ENCODE peak calls at places on chromosomes 12 and 14, in eight cellular contexts. E, H, S, O, U, R, C and A are unnamed samples.

GRCh38 chr12:25034676-25035075 is 85.8 kb upstream of the BCAT1 start:
- DNase-seq in U (no peak), H (peak), R (no peak), E (no peak), O (no peak), C (no peak), S (no peak), A (no peak)

GRCh38 chr12:118359541-118359915 is 13.2 kb downstream of the TAOK3 start:
- DNase-seq in S (no peak), H (no peak), C (no peak), R (no peak), U (no peak), O (no peak), E (no peak), A (no peak)

GRCh38 chr12:613996-614726 is 49.1 kb downstream of the NINJ2 start:
- DNase-seq in E (no peak), H (no peak), U (no peak), C (no peak), R (peak), S (peak), O (no peak), A (no peak)

GRCh38 chr12:72747460-72747859 is 475.3 kb downstream of the TRHDE start:
- DNase-seq in O (no peak), H (no peak), R (no peak), E (no peak), U (no peak), S (no peak), C (no peak), A (no peak)

GRCh38 chr12:55624056-55624455 is 12.6 kb upstream of the OR10P1 start:
- DNase-seq in U (no peak), R (peak), C (no peak), S (no peak), H (no peak), E (no peak), O (no peak), A (no peak)

GRCh38 chr12:116559330-116560080 is at the start of gene MAP1LC3B2:
- DNase-seq in H (peak), E (peak), O (no peak), U (peak), S (peak), C (peak), R (peak), A (no peak)

GRCh38 chr14:93970967-93971634 is 5.3 kb downstream of the ASB2 start:
- DNase-seq in R (peak), S (no peak), C (no peak), H (peak), U (no peak), O (no peak), E (no peak), A (no peak)

GRCh38 chr14:33488547-33488946 is 462.3 kb downstream of the EGLN3 start:
- DNase-seq in E (no peak), C (no peak), H (no peak), O (no peak), S (no peak), R (no peak), U (no peak), A (no peak)

GRCh38 chr14:55533960-55534359 is 46.0 kb upstream of the KTN1 start:
- DNase-seq in U (no peak), E (no peak), S (no peak), H (no peak), C (no peak), R (no peak), O (no peak), A (no peak)

GRCh38 chr14:73227812-73228781 is 9.2 kb upstream of the PAPLN start:
- DNase-seq in O (no peak), S (peak), U (no peak), C (peak), E (no peak), H (peak), R (no peak), A (no peak)

GRCh38 chr14:104984056-104984894 is 1.3 kb upstream of the CLBA1 start:
- DNase-seq in S (no peak), U (no peak), R (no peak), E (no peak), O (no peak), C (no peak), H (no peak), A (no peak)

GRCh38 chr12:105072888-105073488 is 11.3 kb downstream of the ALDH1L2 start:
- DNase-seq in S (no peak), C (no peak), E (no peak), O (no peak), R (peak), H (no peak), U (no peak), A (no peak)

GRCh38 chr14:56000846-56001245 is 117.4 kb upstream of the PELI2 start:
- DNase-seq in E (no peak), C (no peak), H (no peak), U (no peak), O (no peak), R (no peak), S (no peak), A (no peak)

GRCh38 chr12:119354187-119354586 is 19.7 kb downstream of the CCDC60 start:
- DNase-seq in U (no peak), O (no peak), R (no peak), E (no peak), S (no peak), C (no peak), H (no peak), A (no peak)

GRCh38 chr12:12333980-12334709 is 15.9 kb downstream of the MANSC1 start:
- DNase-seq in H (peak), U (peak), S (peak), C (peak), E (no peak), O (no peak), R (peak), A (no peak)

GRCh38 chr12:119235352-119235751 is 56.6 kb downstream of the HSPB8 start:
- DNase-seq in R (no peak), H (no peak), E (no peak), S (peak), O (no peak), U (no peak), C (no peak), A (no peak)